ENCODE peak calls at places on chromosome 5, in six cellular contexts. B is activated CD8-positive, alpha-beta memory T cell treated with anti-CD3 and anti-CD28 coated beads for 24 hours; Y is NCI-H1417; O is HEK293T; Z is stimulated activated CD4-positive, alpha-beta T cell treated with anti-CD3 and anti-CD28 coated beads, Interleukin-4, amount 100 ng/mL, for 24 hours; U is T follicular helper cell. Q is an unnamed sample.

GRCh38 chr5:137995077-137995746 is 37.7 kb downstream of the FAM13B start:
- DNase-seq in B (no peak), U (no peak), O (peak), Y (no peak), Z (no peak), Q (no peak)

GRCh38 chr5:171571663-171572062 is 152.2 kb downstream of the FGF18 start:
- DNase-seq in U (no peak), B (no peak), O (no peak), Y (no peak), Z (no peak), Q (no peak)

GRCh38 chr5:55624841-55625602 is 87.1 kb downstream of the SLC38A9 start:
- DNase-seq in U (no peak), Z (no peak), Y (no peak), B (no peak), O (no peak), Q (no peak)

GRCh38 chr5:40071870-40072269 is 607.8 kb upstream of the PTGER4 start:
- DNase-seq in Y (no peak), U (no peak), Z (no peak), O (no peak), B (no peak), Q (no peak)

GRCh38 chr5:134118212-134118611 is 3.7 kb downstream of the TCF7 start:
- DNase-seq in Z (no peak), U (no peak), B (no peak), Y (no peak), O (no peak), Q (no peak)

GRCh38 chr5:168765220-168766037 is 186.3 kb upstream of the PANK3 start:
- DNase-seq in Z (no peak), U (no peak), B (no peak), O (peak), Y (peak), Q (no peak)

GRCh38 chr5:151048526-151048925 is 28.1 kb downstream of the GPX3 start:
- DNase-seq in O (no peak), U (no peak), B (no peak), Z (no peak), Y (no peak), Q (no peak)

GRCh38 chr5:74581988-74582365 is 58.6 kb downstream of the ENC1 start:
- DNase-seq in Z (no peak), O (no peak), U (no peak), B (no peak), Y (no peak), Q (no peak)

GRCh38 chr5:5675511-5675910 is 253.0 kb downstream of the ICE1 start:
- DNase-seq in Y (no peak), B (no peak), Z (no peak), O (no peak), U (no peak), Q (no peak)

GRCh38 chr5:128081111-128081865 is 2.3 kb upstream of the SLC12A2 start:
- DNase-seq in O (peak), B (no peak), Z (no peak), U (no peak), Y (no peak), Q (no peak)

GRCh38 chr5:81787843-81788242 is 36.9 kb upstream of the SSBP2 start:
- DNase-seq in U (no peak), B (no peak), Y (peak), Z (no peak), O (no peak), Q (peak)

GRCh38 chr5:64201986-64202385 is 36.3 kb downstream of the RNF180 start:
- DNase-seq in Z (no peak), Y (no peak), U (no peak), O (no peak), B (no peak), Q (no peak)

GRCh38 chr5:76337949-76338589 is 65.0 kb upstream of the IQGAP2 start:
- DNase-seq in Y (peak), B (peak), U (peak), O (peak), Z (peak), Q (no peak)

GRCh38 chr5:60260658-60261057 is 367.1 kb upstream of the PDE4D start:
- DNase-seq in Z (no peak), O (no peak), U (no peak), Y (no peak), B (no peak), Q (no peak)

GRCh38 chr5:122473138-122473843 is 161.3 kb downstream of the SNCAIP start:
- DNase-seq in Y (no peak), U (no peak), Z (no peak), O (no peak), B (no peak), Q (no peak)

GRCh38 chr5:157253547-157253946 is 12.4 kb upstream of the CYFIP2 start:
- DNase-seq in Z (no peak), Y (peak), O (peak), B (no peak), U (no peak), Q (peak)

GRCh38 chr5:78129632-78130031 is 164.9 kb downstream of the AP3B1 start:
- DNase-seq in Z (no peak), B (no peak), Y (no peak), U (no peak), O (no peak), Q (no peak)

GRCh38 chr5:102856374-102856748 is 101.3 kb downstream of the PAM start:
- DNase-seq in Z (no peak), U (no peak), O (no peak), B (no peak), Y (no peak), Q (peak)

GRCh38 chr5:180047667-180048066 is 23.9 kb downstream of the RNF130 start:
- DNase-seq in U (no peak), O (no peak), Y (no peak), B (no peak), Z (no peak), Q (no peak)

GRCh38 chr5:179550511-179551342 is at the start of gene RUFY1:
- DNase-seq in Z (peak), O (peak), Y (peak), U (peak), B (peak), Q (no peak)

GRCh38 chr5:149235841-149236240 is 35.8 kb upstream of the AFAP1L1 start:
- DNase-seq in Y (no peak), U (no peak), O (no peak), Z (no peak), B (no peak), Q (no peak)

GRCh38 chr5:54217826-54218503 is 92.4 kb downstream of the ARL15 start:
- DNase-seq in B (no peak), Y (peak), U (no peak), O (peak), Z (peak), Q (peak)

GRCh38 chr5:149561848-149562247 is 10.6 kb upstream of the CSNK1A1 start:
- DNase-seq in Y (no peak), B (no peak), O (no peak), U (no peak), Z (peak), Q (peak)

GRCh38 chr5:127699416-127699815 is 3.8 kb upstream of the CCDC192 start:
- DNase-seq in Z (no peak), O (no peak), U (no peak), Y (no peak), B (no peak), Q (no peak)

GRCh38 chr5:169696621-169697517 is 59.8 kb downstream of the DOCK2 start:
- DNase-seq in O (no peak), B (no peak), U (no peak), Z (no peak), Y (peak), Q (no peak)

GRCh38 chr5:15008476-15008875 is 136.9 kb upstream of the ANKH start:
- DNase-seq in Y (peak), U (no peak), O (peak), B (no peak), Z (no peak), Q (peak)

GRCh38 chr5:131589510-131590348 is 45.3 kb downstream of the RAPGEF6 start:
- DNase-seq in B (peak), Y (peak), U (no peak), O (peak), Z (peak), Q (no peak)

GRCh38 chr5:36712719-36713118 is 106.3 kb downstream of the SLC1A3 start:
- DNase-seq in O (no peak), Z (no peak), U (no peak), Y (no peak), B (no peak), Q (no peak)

GRCh38 chr5:63351164-63351563 is 611.1 kb downstream of the HTR1A start:
- DNase-seq in U (no peak), Z (no peak), O (no peak), Y (no peak), B (no peak), Q (no peak)

GRCh38 chr5:176675676-176676360 is 28.5 kb downstream of the TSPAN17 start:
- DNase-seq in U (no peak), B (no peak), O (peak), Y (no peak), Z (no peak), Q (no peak)

GRCh38 chr5:9375756-9376155 is 170.1 kb downstream of the SEMA5A start:
- DNase-seq in Z (no peak), Y (no peak), U (no peak), O (no peak), B (no peak), Q (no peak)

GRCh38 chr5:55866485-55866884 is 15.3 kb downstream of the IL31RA start:
- DNase-seq in Y (no peak), Z (no peak), U (no peak), O (no peak), B (no peak), Q (no peak)

GRCh38 chr5:83731638-83732037 is 11.0 kb upstream of the HAPLN1 start:
- DNase-seq in Y (no peak), B (no peak), Z (no peak), U (no peak), O (no peak), Q (no peak)

GRCh38 chr5:178417391-178417811 is 172.8 kb downstream of the COL23A1 start:
- DNase-seq in Z (no peak), O (no peak), Y (no peak), B (no peak), U (no peak), Q (no peak)